ENCODE peak calls at places on chromosome 14, in eight cellular contexts. One of them, this sample, is unnamed.

GRCh38 chr14:37787879-37788494 is 192.6 kb downstream of the TTC6 start:
- ATAC-seq in T-cell: no peak
- ATAC-seq in pancreas: no peak
- ATAC-seq in natural killer cell: no peak
- ATAC-seq in T-helper 17 cell: no peak
- ATAC-seq in activated T-helper 17 cell treated with anti-CD3 and anti-CD28 coated beads, Interleukin-2, amount 50 U/mL, for 72 hours: no peak
- ATAC-seq in CD4-positive, alpha-beta T cell: no peak
- ATAC-seq in stimulated activated naive CD8-positive, alpha-beta T cell treated with anti-CD3 and anti-CD28 coated beads, Interleukin-15, Interleukin-2, amounts not matched to agents 100 U/mL and 50 U/mL, for 24 hours: no peak
- ATAC-seq in this sample: no peak

GRCh38 chr14:53441789-53442188 is 288.7 kb upstream of the DDHD1 start:
- ATAC-seq in activated T-helper 17 cell treated with anti-CD3 and anti-CD28 coated beads, Interleukin-2, amount 50 U/mL, for 72 hours: no peak
- ATAC-seq in pancreas: no peak
- ATAC-seq in T-helper 17 cell: no peak
- ATAC-seq in natural killer cell: no peak
- ATAC-seq in stimulated activated naive CD8-positive, alpha-beta T cell treated with anti-CD3 and anti-CD28 coated beads, Interleukin-15, Interleukin-2, amounts not matched to agents 100 U/mL and 50 U/mL, for 24 hours: no peak
- ATAC-seq in CD4-positive, alpha-beta T cell: no peak
- ATAC-seq in T-cell: no peak
- ATAC-seq in this sample: no peak

GRCh38 chr14:91889477-91890211 is 22.3 kb upstream of the TC2N start:
- ATAC-seq in T-helper 17 cell: no peak
- ATAC-seq in stimulated activated naive CD8-positive, alpha-beta T cell treated with anti-CD3 and anti-CD28 coated beads, Interleukin-15, Interleukin-2, amounts not matched to agents 100 U/mL and 50 U/mL, for 24 hours: no peak
- ATAC-seq in T-cell: peak; percentile 22
- ATAC-seq in pancreas: peak; percentile 90
- ATAC-seq in CD4-positive, alpha-beta T cell: no peak
- ATAC-seq in natural killer cell: peak; percentile 30
- ATAC-seq in activated T-helper 17 cell treated with anti-CD3 and anti-CD28 coated beads, Interleukin-2, amount 50 U/mL, for 72 hours: no peak
- ATAC-seq in this sample: no peak

GRCh38 chr14:91032250-91032649 is 28.2 kb downstream of the RPS6KA5 start:
- ATAC-seq in T-cell: no peak
- ATAC-seq in activated T-helper 17 cell treated with anti-CD3 and anti-CD28 coated beads, Interleukin-2, amount 50 U/mL, for 72 hours: no peak
- ATAC-seq in stimulated activated naive CD8-positive, alpha-beta T cell treated with anti-CD3 and anti-CD28 coated beads, Interleukin-15, Interleukin-2, amounts not matched to agents 100 U/mL and 50 U/mL, for 24 hours: no peak
- ATAC-seq in T-helper 17 cell: no peak
- ATAC-seq in CD4-positive, alpha-beta T cell: no peak
- ATAC-seq in natural killer cell: no peak
- ATAC-seq in pancreas: no peak
- ATAC-seq in this sample: no peak

GRCh38 chr14:42469637-42470426 is 863.2 kb downstream of the LRFN5 start:
- ATAC-seq in pancreas: no peak
- ATAC-seq in activated T-helper 17 cell treated with anti-CD3 and anti-CD28 coated beads, Interleukin-2, amount 50 U/mL, for 72 hours: no peak
- ATAC-seq in CD4-positive, alpha-beta T cell: no peak
- ATAC-seq in stimulated activated naive CD8-positive, alpha-beta T cell treated with anti-CD3 and anti-CD28 coated beads, Interleukin-15, Interleukin-2, amounts not matched to agents 100 U/mL and 50 U/mL, for 24 hours: no peak
- ATAC-seq in T-helper 17 cell: no peak
- ATAC-seq in natural killer cell: no peak
- ATAC-seq in T-cell: no peak
- ATAC-seq in this sample: no peak

GRCh38 chr14:104143071-104143470 is 4.7 kb downstream of the KIF26A start:
- ATAC-seq in stimulated activated naive CD8-positive, alpha-beta T cell treated with anti-CD3 and anti-CD28 coated beads, Interleukin-15, Interleukin-2, amounts not matched to agents 100 U/mL and 50 U/mL, for 24 hours: no peak
- ATAC-seq in natural killer cell: no peak
- ATAC-seq in activated T-helper 17 cell treated with anti-CD3 and anti-CD28 coated beads, Interleukin-2, amount 50 U/mL, for 72 hours: no peak
- ATAC-seq in T-helper 17 cell: no peak
- ATAC-seq in T-cell: no peak
- ATAC-seq in CD4-positive, alpha-beta T cell: no peak
- ATAC-seq in pancreas: no peak
- ATAC-seq in this sample: no peak

GRCh38 chr14:101937926-101938767 is 26.2 kb upstream of the DYNC1H1 start:
- ATAC-seq in T-helper 17 cell: no peak
- ATAC-seq in natural killer cell: no peak
- ATAC-seq in CD4-positive, alpha-beta T cell: no peak
- ATAC-seq in activated T-helper 17 cell treated with anti-CD3 and anti-CD28 coated beads, Interleukin-2, amount 50 U/mL, for 72 hours: no peak
- ATAC-seq in T-cell: no peak
- ATAC-seq in stimulated activated naive CD8-positive, alpha-beta T cell treated with anti-CD3 and anti-CD28 coated beads, Interleukin-15, Interleukin-2, amounts not matched to agents 100 U/mL and 50 U/mL, for 24 hours: no peak
- ATAC-seq in pancreas: no peak
- ATAC-seq in this sample: no peak

GRCh38 chr14:37602605-37603453 is 7.4 kb downstream of the TTC6 start:
- ATAC-seq in natural killer cell: no peak
- ATAC-seq in activated T-helper 17 cell treated with anti-CD3 and anti-CD28 coated beads, Interleukin-2, amount 50 U/mL, for 72 hours: no peak
- ATAC-seq in pancreas: no peak
- ATAC-seq in T-helper 17 cell: no peak
- ATAC-seq in stimulated activated naive CD8-positive, alpha-beta T cell treated with anti-CD3 and anti-CD28 coated beads, Interleukin-15, Interleukin-2, amounts not matched to agents 100 U/mL and 50 U/mL, for 24 hours: no peak
- ATAC-seq in CD4-positive, alpha-beta T cell: no peak
- ATAC-seq in T-cell: no peak
- ATAC-seq in this sample: no peak

GRCh38 chr14:36518586-36519430 is 1.2 kb downstream of the NKX2-1 start:
- ATAC-seq in T-helper 17 cell: no peak
- ATAC-seq in natural killer cell: no peak
- ATAC-seq in CD4-positive, alpha-beta T cell: no peak
- ATAC-seq in pancreas: peak; percentile 7
- ATAC-seq in stimulated activated naive CD8-positive, alpha-beta T cell treated with anti-CD3 and anti-CD28 coated beads, Interleukin-15, Interleukin-2, amounts not matched to agents 100 U/mL and 50 U/mL, for 24 hours: no peak
- ATAC-seq in activated T-helper 17 cell treated with anti-CD3 and anti-CD28 coated beads, Interleukin-2, amount 50 U/mL, for 72 hours: no peak
- ATAC-seq in T-cell: peak; percentile 19
- ATAC-seq in this sample: peak; percentile 27

GRCh38 chr14:91377700-91378652 is 39.6 kb downstream of the CCDC88C start:
- ATAC-seq in CD4-positive, alpha-beta T cell: no peak
- ATAC-seq in activated T-helper 17 cell treated with anti-CD3 and anti-CD28 coated beads, Interleukin-2, amount 50 U/mL, for 72 hours: peak; percentile 80
- ATAC-seq in T-helper 17 cell: peak; percentile 9
- ATAC-seq in natural killer cell: peak; percentile 31
- ATAC-seq in pancreas: no peak
- ATAC-seq in T-cell: no peak
- ATAC-seq in stimulated activated naive CD8-positive, alpha-beta T cell treated with anti-CD3 and anti-CD28 coated beads, Interleukin-15, Interleukin-2, amounts not matched to agents 100 U/mL and 50 U/mL, for 24 hours: peak; percentile 72
- ATAC-seq in this sample: peak; percentile 69

GRCh38 chr14:91361236-91361811 is 56.3 kb downstream of the CCDC88C start:
- ATAC-seq in activated T-helper 17 cell treated with anti-CD3 and anti-CD28 coated beads, Interleukin-2, amount 50 U/mL, for 72 hours: no peak
- ATAC-seq in natural killer cell: no peak
- ATAC-seq in T-helper 17 cell: no peak
- ATAC-seq in CD4-positive, alpha-beta T cell: no peak
- ATAC-seq in T-cell: no peak
- ATAC-seq in pancreas: peak; percentile 70
- ATAC-seq in stimulated activated naive CD8-positive, alpha-beta T cell treated with anti-CD3 and anti-CD28 coated beads, Interleukin-15, Interleukin-2, amounts not matched to agents 100 U/mL and 50 U/mL, for 24 hours: no peak
- ATAC-seq in this sample: no peak